ENCODE peak calls at places on chromosomes 5 and 9, in six cellular contexts. A is IMR-90, R is neuronal stem cell, Z is H9, M is H1, Y is trophoblast cell. L is an unnamed sample.

GRCh38 chr9:105425817-105426433 is 21.9 kb upstream of the FSD1L start:
- DNase-seq in A (peak; percentile 47), R (no peak), Z (no peak), M (no peak), Y (no peak), L (no peak)

GRCh38 chr5:23717486-23717885 is 210.1 kb downstream of the PRDM9 start:
- DNase-seq in A (no peak), R (no peak), Z (no peak), M (no peak), Y (no peak), L (no peak)

GRCh38 chr9:28365020-28365640 is 791.8 kb upstream of the C9orf72 start:
- DNase-seq in A (no peak), R (peak; percentile 21), Z (peak; percentile 71), M (peak; percentile 29), Y (no peak), L (peak; percentile 40)

GRCh38 chr9:21904776-21905175 is 89.4 kb downstream of the CDKN2A start:
- DNase-seq in A (no peak), R (no peak), Z (no peak), M (no peak), Y (no peak), L (no peak)

GRCh38 chr9:80382523-80382922 is 810.8 kb downstream of the TLE4 start:
- DNase-seq in A (peak; percentile 1), R (no peak), Z (no peak), M (no peak), Y (no peak), L (no peak)

GRCh38 chr5:127409236-127409921 is 108.1 kb upstream of the PRRC1 start:
- DNase-seq in A (no peak), R (no peak), Z (no peak), M (no peak), Y (no peak), L (no peak)

GRCh38 chr5:150438873-150439546 is 10.5 kb downstream of the RPS14 start:
- DNase-seq in A (no peak), R (no peak), Z (peak; percentile 79), M (no peak), Y (peak; percentile 30), L (peak; percentile 36)

GRCh38 chr5:173016621-173017046 is 33.1 kb downstream of the ATP6V0E1 start:
- DNase-seq in A (peak; percentile 71), R (no peak), Z (no peak), M (no peak), Y (peak; percentile 59), L (peak; percentile 90)

GRCh38 chr9:12775373-12775962 is 648 bp downstream of the LURAP1L start:
- DNase-seq in A (no peak), R (peak; percentile 47), Z (peak; percentile 53), M (no peak), Y (no peak), L (peak; percentile 41)

GRCh38 chr5:171311698-171312083 is 2.6 kb downstream of the TLX3 start:
- DNase-seq in A (no peak), R (no peak), Z (no peak), M (no peak), Y (no peak), L (no peak)

GRCh38 chr5:173310861-173311515 is 17.2 kb downstream of the STC2 start:
- DNase-seq in A (peak; percentile 29), R (no peak), Z (no peak), M (no peak), Y (no peak), L (no peak)

GRCh38 chr9:3099601-3100000 is 255.7 kb upstream of the PUM3 start:
- DNase-seq in A (no peak), R (no peak), Z (no peak), M (no peak), Y (no peak), L (no peak)

GRCh38 chr9:109417585-109418544 is 80.2 kb downstream of the PTPN3 start:
- DNase-seq in A (no peak), R (no peak), Z (no peak), M (no peak), Y (no peak), L (no peak)

GRCh38 chr9:130995399-130995941 is 13.5 kb upstream of the LAMC3 start:
- DNase-seq in A (peak; percentile 56), R (no peak), Z (no peak), M (no peak), Y (no peak), L (peak; percentile 48)

GRCh38 chr9:79007701-79008483 is 563.9 kb upstream of the TLE4 start:
- DNase-seq in A (no peak), R (no peak), Z (no peak), M (no peak), Y (no peak), L (no peak)

GRCh38 chr5:483434-484184 is 40.6 kb downstream of the EXOC3 start:
- DNase-seq in A (no peak), R (no peak), Z (no peak), M (no peak), Y (no peak), L (no peak)

GRCh38 chr9:120394058-120394669 is 185.8 kb downstream of the CDK5RAP2 start:
- DNase-seq in A (peak; percentile 96), R (no peak), Z (no peak), M (no peak), Y (no peak), L (peak; percentile 85)

GRCh38 chr5:40984884-40985283 is 75.6 kb downstream of the C7 start:
- DNase-seq in A (peak; percentile 95), R (no peak), Z (no peak), M (no peak), Y (no peak), L (peak; percentile 6)

DNA sequence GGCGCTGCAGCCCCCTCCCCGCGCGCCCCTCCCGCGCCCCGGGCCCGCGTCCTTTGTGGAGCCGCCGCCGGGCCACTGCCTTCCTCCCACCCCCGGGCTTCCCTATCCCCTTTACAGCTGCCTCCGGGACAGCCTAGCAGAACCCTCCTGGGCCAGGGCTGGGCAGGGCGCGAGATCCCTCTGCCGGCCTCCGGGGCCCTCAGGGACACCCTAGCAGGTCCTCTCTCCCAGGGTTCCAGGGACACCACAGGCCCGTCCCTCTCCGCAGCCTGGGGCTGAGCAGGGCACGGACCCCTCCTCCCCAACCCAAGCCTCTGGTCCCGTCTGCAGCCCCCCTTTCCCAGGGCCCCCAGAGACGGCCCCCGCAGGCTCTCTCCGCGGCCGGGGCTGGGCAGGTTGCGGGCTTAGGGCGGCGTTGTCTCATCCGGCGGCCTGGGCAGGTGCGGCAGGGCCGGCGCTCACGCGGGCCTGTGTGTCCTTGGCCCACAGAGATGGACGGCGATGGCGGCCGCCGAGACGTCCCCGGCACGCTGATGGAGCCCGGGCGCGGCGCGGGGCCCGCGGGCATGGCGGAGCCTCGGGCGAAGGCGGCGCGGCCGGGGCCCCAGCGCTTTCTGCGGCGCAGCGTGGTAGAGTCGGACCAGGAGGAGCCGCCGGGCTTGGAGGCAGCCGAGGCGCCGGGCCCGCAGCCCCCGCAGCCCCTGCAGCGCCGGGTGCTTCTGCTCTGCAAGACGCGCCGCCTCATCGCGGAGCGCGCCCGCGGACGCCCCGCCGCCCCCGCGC is 691 bp downstream of the WNK2 start:
- DNase-seq in A (no peak), R (peak; percentile 23), Z (no peak), M (no peak), Y (peak; percentile 79), L (no peak)
- H3K23ac ChIP-seq in A (no peak overlapping the region), R (peak overlapping the region; percentile 70), Z (no peak overlapping the region), M (no peak overlapping the region), Y (no peak overlapping the region), L (no peak overlapping the region)

GRCh38 chr5:78984611-78985406 is at the start of gene ARSB:
- DNase-seq in A (peak; percentile 77), R (peak; percentile 86), Z (peak; percentile 91), M (peak; percentile 68), Y (peak; percentile 68), L (peak; percentile 86)
- H2BK5ac ChIP-seq in A (peak within 1 kb of the TSS; percentile 40), R (peak within 1 kb of the TSS; percentile 98), Z (no peak within 1 kb of the TSS), M (peak within 1 kb of the TSS; percentile 71), Y (peak within 1 kb of the TSS; percentile 58), L (peak within 1 kb of the TSS; percentile 95)

DNA sequence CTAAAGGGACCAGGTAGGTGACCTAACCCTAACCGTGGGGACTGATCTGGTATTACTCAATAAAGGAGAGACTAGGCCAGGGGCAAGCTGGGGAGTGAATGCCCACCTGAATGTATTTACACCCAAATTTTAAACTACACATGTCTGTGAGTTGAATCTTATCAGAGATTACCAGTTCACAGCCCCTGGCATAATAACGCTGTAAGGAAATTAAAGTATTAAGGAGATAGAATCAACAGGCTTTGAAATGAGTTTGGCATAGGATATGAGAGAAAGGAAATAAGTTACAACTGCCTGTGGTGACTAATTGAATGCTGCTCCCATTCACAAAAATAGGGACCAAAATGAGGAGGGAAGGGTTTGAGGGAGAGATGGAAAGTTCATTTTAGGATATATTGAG is 593.3 kb downstream of the CSNK1G3 start:
- DNase-seq in A (no peak), R (no peak), Z (no peak), M (no peak), Y (no peak), L (no peak)
- H3K14ac ChIP-seq in A (no peak overlapping the region), R (no peak overlapping the region), Z (no peak overlapping the region), M (no peak overlapping the region), Y (no peak overlapping the region), L (no peak overlapping the region)

DNA sequence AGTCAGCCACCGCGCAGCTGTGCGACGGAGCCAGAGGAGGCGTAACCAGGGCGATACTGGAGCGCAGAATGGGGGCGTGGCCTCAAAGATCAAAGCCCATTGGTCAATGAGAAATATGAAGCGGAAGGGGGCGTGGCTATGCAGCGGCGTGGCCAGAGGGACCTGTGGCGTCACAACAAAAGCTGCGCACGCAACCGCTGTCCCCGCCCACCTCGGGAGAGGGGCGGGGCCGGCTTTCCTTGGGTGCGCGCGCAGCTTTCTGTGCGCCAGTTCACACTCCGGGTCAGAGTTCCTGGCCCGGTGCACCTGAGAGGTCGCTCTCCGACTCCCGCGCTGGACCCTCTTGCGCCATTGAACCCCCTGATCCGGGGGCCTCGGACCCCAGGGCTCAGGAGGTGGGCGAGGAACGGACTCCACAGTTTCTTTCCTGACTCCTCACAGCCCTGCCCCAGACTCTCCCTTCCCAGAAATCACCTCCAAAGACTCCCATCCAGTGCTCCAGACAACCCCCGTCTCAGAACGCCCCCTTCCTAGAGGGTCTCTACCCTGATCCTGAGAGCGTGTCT is at the start of gene SWI5:
- DNase-seq in A (peak; percentile 99), R (peak; percentile 100), Z (peak; percentile 99), M (peak; percentile 99), Y (peak; percentile 100), L (peak; percentile 98)
- H3K23ac ChIP-seq in A (peak within 1 kb of the TSS; percentile 91), R (peak within 1 kb of the TSS; percentile 100), Z (no peak within 1 kb of the TSS), M (no peak within 1 kb of the TSS), Y (no peak within 1 kb of the TSS), L (peak within 1 kb of the TSS; percentile 84)

GRCh38 chr5:72172832-72173231 is 65.6 kb downstream of the MAP1B start:
- DNase-seq in A (no peak), R (no peak), Z (no peak), M (no peak), Y (no peak), L (no peak)

GRCh38 chr5:72171667-72172066 is 64.4 kb downstream of the MAP1B start:
- DNase-seq in A (no peak), R (no peak), Z (no peak), M (no peak), Y (no peak), L (no peak)

GRCh38 chr5:72167790-72168189 is 60.5 kb downstream of the MAP1B start:
- DNase-seq in A (no peak), R (no peak), Z (no peak), M (no peak), Y (no peak), L (no peak)

GRCh38 chr5:72167257-72167656 is 60.0 kb downstream of the MAP1B start:
- DNase-seq in A (no peak), R (no peak), Z (no peak), M (no peak), Y (no peak), L (no peak)

GRCh38 chr5:72170101-72170500 is 62.8 kb downstream of the MAP1B start:
- DNase-seq in A (no peak), R (no peak), Z (no peak), M (no peak), Y (no peak), L (no peak)
- H2BK5ac ChIP-seq in A (no peak overlapping the region), R (no peak overlapping the region), Z (no peak overlapping the region), M (no peak overlapping the region), Y (no peak overlapping the region), L (no peak overlapping the region)

GRCh38 chr5:157560560-157560959 is 15.0 kb downstream of the ADAM19 start:
- DNase-seq in A (peak; percentile 65), R (no peak), Z (no peak), M (no peak), Y (no peak), L (no peak)
- H3K14ac ChIP-seq in A (peak overlapping the region; percentile 3), R (no peak overlapping the region), Z (no peak overlapping the region), M (no peak overlapping the region), Y (no peak overlapping the region), L (no peak overlapping the region)